ENCODE peak calls at places on chromosomes 7 and 10, in eight cellular contexts. E is fibroblast of lung; G is dorsolateral prefrontal cortex; N is stimulated activated CD8-positive, alpha-beta memory T cell treated with anti-CD3 and anti-CD28 coated beads, Interleukin-15, amount 100 ng/mL, for 24 hours; X is NCI-H1417; A is lower leg skin; H is NCI-H510A treated with DMSO at 0.1 percent for 48 hours; O is astrocyte. U is an unnamed sample.

GRCh38 chr7:106863216-106863997 is 1.7 kb upstream of the PIK3CG start:
- DNase-seq in E (no peak), G (no peak), N (no peak), X (no peak), A (no peak), H (no peak), O (no peak), U (no peak)

GRCh38 chr7:124618871-124619270 is 146.7 kb downstream of the GPR37 start:
- DNase-seq in E (no peak), G (no peak), N (no peak), X (no peak), A (no peak), H (no peak), O (no peak), U (no peak)

GRCh38 chr7:67006966-67007365 is 10.3 kb downstream of the TYW1 start:
- DNase-seq in E (no peak), G (no peak), N (no peak), X (no peak), A (peak), H (no peak), O (no peak), U (no peak)

GRCh38 chr10:86815035-86815617 is 58.7 kb downstream of the BMPR1A start:
- DNase-seq in E (peak), G (no peak), N (no peak), X (no peak), A (no peak), H (no peak), O (peak), U (no peak)

GRCh38 chr7:7706556-7706955 is 11.9 kb downstream of the RPA3 start:
- DNase-seq in E (no peak), G (no peak), N (no peak), X (no peak), A (no peak), H (no peak), O (no peak), U (no peak)

GRCh38 chr7:38846280-38846679 is 62.7 kb downstream of the VPS41 start:
- DNase-seq in E (no peak), G (no peak), N (no peak), X (no peak), A (no peak), H (no peak), O (peak), U (no peak)

GRCh38 chr7:30815016-30815854 is 44.0 kb downstream of the MINDY4 start:
- DNase-seq in E (peak), G (no peak), N (no peak), X (no peak), A (peak), H (peak), O (no peak), U (no peak)

GRCh38 chr7:100604078-100604975 is 2.2 kb downstream of the PCOLCE start:
- DNase-seq in E (peak), G (no peak), N (peak), X (peak), A (peak), H (peak), O (no peak), U (peak)

GRCh38 chr7:85320699-85321476 is 134.0 kb upstream of the SEMA3D start:
- DNase-seq in E (no peak), G (no peak), N (no peak), X (no peak), A (no peak), H (no peak), O (no peak), U (no peak)

GRCh38 chr10:33498354-33498753 is 163.9 kb upstream of the NRP1 start:
- DNase-seq in E (no peak), G (no peak), N (no peak), X (no peak), A (no peak), H (no peak), O (no peak), U (no peak)

GRCh38 chr10:116840389-116841075 is 8.8 kb upstream of the ENO4 start:
- DNase-seq in E (no peak), G (no peak), N (no peak), X (no peak), A (no peak), H (no peak), O (no peak), U (no peak)

GRCh38 chr7:73831656-73832579 is 1.1 kb downstream of the CLDN4 start:
- DNase-seq in E (no peak), G (no peak), N (no peak), X (peak), A (no peak), H (peak), O (no peak), U (no peak)

GRCh38 chr7:134593530-134594392 is 44.9 kb downstream of the AKR1B15 start:
- DNase-seq in E (peak), G (peak), N (no peak), X (no peak), A (no peak), H (no peak), O (peak), U (peak)

GRCh38 chr7:99469381-99470065 is 3.2 kb upstream of the ZNF789 start:
- DNase-seq in E (no peak), G (no peak), N (no peak), X (no peak), A (no peak), H (no peak), O (no peak), U (no peak)

GRCh38 chr7:17598846-17599245 is 300.4 kb downstream of the AHR start:
- DNase-seq in E (no peak), G (no peak), N (no peak), X (peak), A (no peak), H (no peak), O (peak), U (no peak)

GRCh38 chr7:127390817-127391590 is 1.5 kb downstream of the ZNF800 start:
- DNase-seq in E (no peak), G (no peak), N (no peak), X (no peak), A (no peak), H (no peak), O (no peak), U (no peak)

GRCh38 chr7:42264702-42265101 is 27.7 kb upstream of the GLI3 start:
- DNase-seq in E (no peak), G (no peak), N (no peak), X (no peak), A (no peak), H (no peak), O (no peak), U (no peak)

GRCh38 chr10:70404906-70405824 is 1.2 kb downstream of the EIF4EBP2 start:
- DNase-seq in E (peak), G (peak), N (no peak), X (peak), A (peak), H (peak), O (peak), U (peak)

GRCh38 chr10:125152646-125153368 is 7.6 kb downstream of the CTBP2 start:
- DNase-seq in E (peak), G (peak), N (no peak), X (no peak), A (no peak), H (peak), O (no peak), U (no peak)

GRCh38 chr10:127243490-127244272 is 47.3 kb upstream of the INSYN2A start:
- DNase-seq in E (peak), G (no peak), N (no peak), X (no peak), A (no peak), H (peak), O (peak), U (no peak)

GRCh38 chr7:21028990-21029337 is 242.3 kb upstream of the SP8 start:
- DNase-seq in E (no peak), G (no peak), N (no peak), X (peak), A (no peak), H (no peak), O (no peak), U (no peak)